ENCODE peak calls at places on chromosomes 1 and 21, in nine cellular contexts. C, T, R, F, W, K, Y, I and O are unnamed samples.

GRCh38 chr1:4079815-4080214 is 179.7 kb upstream of the C1orf174 start:
- DNase-seq in C (no peak), T (no peak), R (no peak), F (no peak), W (no peak), K (peak; percentile 1), Y (no peak), I (no peak), O (no peak)

GRCh38 chr1:2279210-2279639 is 51.1 kb downstream of the SKI start:
- DNase-seq in C (no peak), T (no peak), R (no peak), F (no peak), W (no peak), K (no peak), Y (no peak), I (peak; percentile 74), O (peak; percentile 69)

GRCh38 chr1:169108897-169109560 is 2.5 kb downstream of the ATP1B1 start:
- DNase-seq in C (no peak), T (peak; percentile 45), R (no peak), F (peak; percentile 64), W (no peak), K (peak; percentile 32), Y (no peak), I (peak; percentile 21), O (no peak)

GRCh38 chr1:975896-976683 is 5.8 kb downstream of the PERM1 start:
- DNase-seq in C (peak; percentile 77), T (no peak), R (peak; percentile 65), F (peak; percentile 84), W (no peak), K (peak; percentile 66), Y (no peak), I (no peak), O (no peak)

GRCh38 chr1:224676613-224677012 is 60.5 kb downstream of the CNIH3 start:
- DNase-seq in C (no peak), T (no peak), R (no peak), F (no peak), W (no peak), K (no peak), Y (no peak), I (no peak), O (peak; percentile 8)

GRCh38 chr1:74835046-74835445 is 102.1 kb downstream of the TYW3 start:
- DNase-seq in C (no peak), T (no peak), R (no peak), F (no peak), W (no peak), K (no peak), Y (no peak), I (no peak), O (no peak)

GRCh38 chr1:244160455-244161020 is 109.5 kb downstream of the ZBTB18 start:
- DNase-seq in C (no peak), T (no peak), R (no peak), F (no peak), W (no peak), K (no peak), Y (no peak), I (no peak), O (no peak)

GRCh38 chr1:119682141-119682540 is 29.6 kb upstream of the PHGDH start:
- DNase-seq in C (no peak), T (no peak), R (no peak), F (no peak), W (no peak), K (no peak), Y (no peak), I (no peak), O (no peak)

GRCh38 chr1:216215169-216215568 is 208.1 kb downstream of the USH2A start:
- DNase-seq in C (no peak), T (no peak), R (no peak), F (no peak), W (no peak), K (no peak), Y (no peak), I (no peak), O (no peak)

GRCh38 chr1:153535664-153536585 is at the start of gene S100A6:
- DNase-seq in C (peak; percentile 90), T (peak; percentile 63), R (peak; percentile 84), F (peak; percentile 58), W (peak; percentile 43), K (peak; percentile 77), Y (peak; percentile 60), I (peak; percentile 87), O (peak; percentile 51)

GRCh38 chr1:72845342-72845741 is 563.0 kb upstream of the NEGR1 start:
- DNase-seq in C (no peak), T (no peak), R (no peak), F (no peak), W (no peak), K (no peak), Y (no peak), I (no peak), O (no peak)

GRCh38 chr1:201127755-201128455 is 921 bp upstream of the ASCL5 start:
- DNase-seq in C (no peak), T (no peak), R (no peak), F (no peak), W (no peak), K (peak; percentile 58), Y (no peak), I (no peak), O (no peak)

GRCh38 chr1:163673756-163674155 is 352.0 kb downstream of the NUF2 start:
- DNase-seq in C (no peak), T (no peak), R (no peak), F (no peak), W (no peak), K (no peak), Y (no peak), I (no peak), O (no peak)

GRCh38 chr1:32047701-32048100 is 25.0 kb upstream of the TMEM39B start:
- DNase-seq in C (no peak), T (no peak), R (no peak), F (no peak), W (no peak), K (no peak), Y (no peak), I (no peak), O (no peak)

GRCh38 chr21:46431884-46432488 is 26.7 kb upstream of the DIP2A start:
- DNase-seq in C (no peak), T (peak; percentile 37), R (peak; percentile 24), F (no peak), W (no peak), K (no peak), Y (no peak), I (no peak), O (peak; percentile 3)

GRCh38 chr1:16615253-16616252 is 2.2 kb upstream of the NBPF1 start:
- DNase-seq in C (peak; percentile 51), T (no peak), R (no peak), F (peak; percentile 50), W (no peak), K (peak; percentile 20), Y (no peak), I (no peak), O (no peak)

GRCh38 chr1:175192630-175193338 is at the start of gene KIAA0040:
- DNase-seq in C (peak; percentile 75), T (peak; percentile 27), R (peak; percentile 23), F (peak; percentile 83), W (peak; percentile 30), K (peak; percentile 90), Y (peak; percentile 29), I (peak; percentile 84), O (no peak)